ENCODE peak calls at places on chromosomes 5 and 9, in six cellular contexts. D is pancreas, N is left lung, Z is astrocyte, X is heart left ventricle, V is K562. C is an unnamed sample.

GRCh38 chr5:167898361-167899042 is 392.9 kb upstream of the WWC1 start:
- DNase-seq in D (no peak), V (no peak), Z (no peak), X (no peak), N (no peak), C (no peak)

GRCh38 chr9:119278138-119278537 is 91.1 kb downstream of the BRINP1 start:
- DNase-seq in D (no peak), Z (no peak), V (no peak), X (no peak), N (no peak), C (no peak)

GRCh38 chr9:137611623-137612609 is 6.4 kb downstream of the ARRDC1 start:
- DNase-seq in V (peak; percentile 46), N (peak; percentile 93), X (no peak), Z (peak; percentile 70), D (peak; percentile 75), C (no peak)

GRCh38 chr9:116494815-116495634 is 192.1 kb upstream of the TRIM32 start:
- DNase-seq in V (peak; percentile 51), Z (no peak), X (no peak), N (no peak), D (peak; percentile 62), C (no peak)

GRCh38 chr9:134192951-134193731 is 28.8 kb upstream of the RNU6ATAC start:
- DNase-seq in D (peak; percentile 55), V (no peak), Z (no peak), X (no peak), N (peak; percentile 71), C (peak; percentile 15)

GRCh38 chr9:115593587-115594091 is 475.7 kb upstream of the TNC start:
- DNase-seq in V (peak; percentile 28), X (no peak), D (no peak), Z (no peak), N (no peak), C (no peak)

GRCh38 chr5:180769821-180770220 is 30.0 kb upstream of the OR2Y1 start:
- DNase-seq in V (no peak), Z (no peak), X (no peak), N (no peak), D (no peak), C (no peak)

GRCh38 chr9:125550216-125550614 is 156.8 kb downstream of the MAPKAP1 start:
- DNase-seq in D (no peak), Z (peak; percentile 76), X (no peak), V (no peak), N (no peak), C (no peak)

GRCh38 chr5:151906246-151906645 is 18.4 kb downstream of the GLRA1 start:
- DNase-seq in N (no peak), D (no peak), Z (peak; percentile 47), V (no peak), X (no peak), C (no peak)

GRCh38 chr5:61604626-61605025 is 272.6 kb downstream of the ZSWIM6 start:
- DNase-seq in D (no peak), V (no peak), X (no peak), N (no peak), Z (no peak), C (no peak)

GRCh38 chr9:97349400-97349799 is 41.9 kb downstream of the CCDC180 start:
- DNase-seq in X (no peak), D (no peak), Z (no peak), N (no peak), V (no peak), C (no peak)

GRCh38 chr9:69019808-69020207 is 5.9 kb upstream of the PRKACG start:
- DNase-seq in X (no peak), Z (no peak), N (no peak), V (peak; percentile 59), D (no peak), C (no peak)

GRCh38 chr5:38257236-38258036 is 923 bp upstream of the EGFLAM start:
- DNase-seq in X (no peak), N (peak; percentile 55), Z (no peak), V (no peak), D (no peak), C (peak; percentile 31)
- H3K4me3 ChIP-seq in X (peak overlapping the region; percentile 58), N (no peak overlapping the region), Z (no peak overlapping the region), V (no peak overlapping the region), D (peak overlapping the region; percentile 37), C (peak overlapping the region; percentile 55)

GRCh38 chr9:121261107-121261460 is 6.9 kb upstream of the GSN start:
- DNase-seq in N (no peak), X (no peak), D (no peak), Z (no peak), V (no peak), C (no peak)
- H3K4me3 ChIP-seq in N (no peak overlapping the region), X (no peak overlapping the region), D (no peak overlapping the region), Z (no peak overlapping the region), V (no peak overlapping the region), C (no peak overlapping the region)

DNA sequence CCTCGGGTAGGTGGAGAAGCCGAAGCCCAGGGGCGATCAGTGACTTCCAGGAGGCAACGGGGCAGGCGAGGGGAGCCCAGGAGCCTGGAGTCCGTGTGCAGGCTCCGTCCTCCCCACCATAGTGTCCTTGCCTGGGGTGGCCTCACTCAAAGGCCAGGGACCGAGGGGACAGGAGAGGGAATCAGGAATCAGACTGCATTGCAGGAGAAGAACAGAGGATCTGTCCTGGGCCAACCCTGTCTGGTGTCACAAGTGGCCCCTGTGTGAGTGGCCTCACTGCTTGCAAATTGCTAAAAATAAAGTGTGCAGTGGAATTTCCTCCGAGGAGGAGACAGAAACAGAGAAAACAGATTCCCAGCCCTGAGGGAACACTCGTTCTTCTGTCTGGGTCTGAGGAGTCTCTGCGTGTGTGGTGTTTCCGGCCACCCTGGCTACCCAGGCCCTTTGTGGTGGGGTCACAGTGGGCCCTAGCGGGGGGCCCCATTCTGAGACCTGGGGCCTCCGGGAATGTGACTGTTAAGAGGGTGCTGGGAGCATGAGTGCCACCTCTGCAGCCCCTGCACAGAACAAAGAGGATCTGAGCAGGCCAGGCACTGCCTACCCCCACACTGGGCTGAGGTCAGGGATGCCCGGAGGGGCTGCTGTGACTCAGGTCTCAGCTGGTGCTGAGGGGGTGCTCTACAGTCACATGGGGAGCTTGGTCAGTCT is 7.5 kb downstream of the TRAF1 start:
- DNase-seq in N (no peak), Z (no peak), V (no peak), X (no peak), D (no peak), C (no peak)
- H3K4me3 ChIP-seq in N (no peak overlapping the region), Z (no peak overlapping the region), V (no peak overlapping the region), X (no peak overlapping the region), D (no peak overlapping the region), C (no peak overlapping the region)

DNA sequence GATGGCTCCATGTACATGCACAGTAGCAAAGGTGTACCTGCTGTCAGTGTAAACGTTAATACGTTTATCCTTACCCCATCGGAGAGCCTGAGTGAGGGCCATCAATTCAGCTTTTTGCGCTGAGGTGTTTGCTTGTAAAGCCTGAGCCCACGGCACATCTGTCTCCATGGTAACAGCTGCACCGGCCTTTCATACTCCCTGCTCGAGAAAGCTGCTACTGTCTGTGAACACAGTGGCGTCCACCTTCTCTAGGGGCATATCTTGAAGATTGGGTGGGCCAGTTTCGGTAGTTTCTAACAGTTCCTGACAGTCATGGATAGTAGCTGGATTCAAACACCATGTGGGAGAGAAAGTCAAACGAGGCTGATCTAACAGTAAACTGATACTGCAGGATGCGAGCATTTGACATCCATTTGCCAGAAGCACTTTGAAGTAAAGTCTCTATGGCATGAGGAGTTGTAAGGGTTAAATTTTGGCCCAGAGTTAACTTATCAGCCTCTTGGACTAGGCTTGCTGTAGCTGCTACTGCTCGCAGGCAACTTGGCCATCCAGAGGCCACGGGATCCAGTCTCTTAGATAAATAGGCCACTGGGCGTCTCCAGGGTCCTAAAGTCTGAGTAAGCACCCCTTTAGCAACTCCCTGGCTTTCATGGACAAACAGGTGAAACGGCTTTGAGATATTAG is 21.0 kb upstream of the RHOBTB3 start:
- DNase-seq in D (no peak), N (no peak), Z (no peak), X (peak; percentile 43), V (no peak), C (peak; percentile 65)
- H3K4me3 ChIP-seq in D (no peak overlapping the region), N (no peak overlapping the region), Z (no peak overlapping the region), X (peak overlapping the region; percentile 31), V (peak overlapping the region; percentile 51), C (no peak overlapping the region)

DNA sequence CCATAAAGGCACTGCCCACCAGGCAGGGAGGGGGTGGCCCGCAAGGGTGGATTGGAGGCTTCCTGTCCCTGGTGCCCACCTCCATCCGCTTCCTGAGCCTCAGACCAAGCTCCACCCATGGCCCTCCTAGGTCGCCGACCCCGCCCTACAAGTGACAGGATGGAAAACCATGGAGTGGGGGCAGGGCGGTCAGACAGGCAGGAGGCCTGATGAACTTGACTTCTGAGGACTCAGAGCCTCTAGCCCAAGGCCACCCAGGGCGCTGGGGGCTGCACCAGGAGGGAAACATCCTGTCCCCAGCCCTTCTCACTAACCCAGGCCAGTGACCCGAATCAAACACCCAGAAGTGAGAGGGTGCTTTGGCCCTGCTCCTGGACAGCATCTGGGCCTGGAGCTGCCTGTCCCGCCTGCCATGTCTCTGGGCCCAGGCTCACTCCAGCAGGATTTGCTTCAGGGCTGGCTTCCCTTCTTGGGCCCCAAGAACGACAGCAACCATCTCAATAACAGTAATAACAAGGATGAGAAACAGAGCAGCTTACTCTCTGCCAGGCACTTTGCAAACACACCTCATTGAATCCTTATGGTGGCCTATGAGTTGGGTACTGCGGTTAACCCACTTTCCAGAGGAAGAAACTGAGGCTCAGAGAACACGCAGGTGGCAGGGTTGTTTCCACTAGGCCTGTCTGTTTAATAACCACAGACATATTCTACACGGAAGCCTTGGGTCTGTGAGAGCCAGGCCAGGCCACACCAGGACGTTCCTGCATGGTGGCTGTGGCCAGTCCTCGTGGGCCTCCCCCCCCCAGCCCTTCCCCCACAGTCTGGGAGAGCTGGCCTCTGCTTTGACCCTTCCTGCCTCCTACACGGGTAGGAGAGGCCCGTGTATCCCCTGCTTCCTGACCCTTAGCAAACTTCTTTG is 4.4 kb upstream of the ST6GALNAC6 start:
- DNase-seq in Z (no peak), D (no peak), V (peak; percentile 79), N (peak; percentile 82), X (peak; percentile 83), C (peak; percentile 67)
- H3K4me3 ChIP-seq in Z (no peak overlapping the region), D (no peak overlapping the region), V (no peak overlapping the region), N (peak overlapping the region; percentile 14), X (no peak overlapping the region), C (no peak overlapping the region)

GRCh38 chr5:14109041-14109747 is 33.9 kb upstream of the TRIO start:
- DNase-seq in X (no peak), Z (peak; percentile 56), N (no peak), D (no peak), V (no peak), C (no peak)
- H3K4me3 ChIP-seq in X (no peak overlapping the region), Z (no peak overlapping the region), N (no peak overlapping the region), D (no peak overlapping the region), V (no peak overlapping the region), C (no peak overlapping the region)

GRCh38 chr5:141703133-141703561 is 21.1 kb upstream of the ARAP3 start:
- DNase-seq in X (no peak), N (peak; percentile 34), V (no peak), D (no peak), Z (no peak), C (no peak)

GRCh38 chr5:141704782-141705297 is 22.8 kb upstream of the ARAP3 start:
- DNase-seq in V (no peak), D (no peak), X (no peak), Z (no peak), N (no peak), C (no peak)

GRCh38 chr5:141705503-141705902 is 23.5 kb upstream of the ARAP3 start:
- DNase-seq in V (no peak), Z (no peak), X (no peak), N (no peak), D (no peak), C (no peak)

GRCh38 chr5:141697586-141697985 is 15.6 kb upstream of the ARAP3 start:
- DNase-seq in N (no peak), V (no peak), X (no peak), Z (no peak), D (no peak), C (no peak)

GRCh38 chr5:141701341-141702119 is 19.5 kb upstream of the ARAP3 start:
- DNase-seq in N (peak; percentile 59), V (no peak), Z (no peak), X (peak; percentile 48), D (no peak), C (no peak)
- H3K4me3 ChIP-seq in N (no peak overlapping the region), V (no peak overlapping the region), Z (no peak overlapping the region), X (peak overlapping the region; percentile 51), D (peak overlapping the region; percentile 51), C (no peak overlapping the region)